ENCODE peak calls at places on chromosomes 13 and 19, in seven cellular contexts. H is A549, F is Peyer's patch, J is K562, S is body of pancreas, E is tibial nerve, Y is ovary. K is an unnamed sample.
A peak's percentile ranks its signal among the peaks of the same experiment; 100 is the strongest.

GRCh38 chr13:39536906-39537305 is 66.1 kb downstream of the LHFPL6 start:
- DNase-seq in H (no peak), F (no peak), J (no peak), S (no peak), E (no peak), Y (no peak), K (no peak)

GRCh38 chr19:55305983-55306562 is 19.1 kb downstream of the TMEM150B start:
- DNase-seq in H (no peak), F (no peak), J (no peak), S (no peak), E (no peak), Y (no peak), K (no peak)

GRCh38 chr13:105365831-105366230 is 1169.6 kb downstream of the EFNB2 start:
- DNase-seq in H (no peak), F (no peak), J (no peak), S (no peak), E (no peak), Y (no peak), K (no peak)

GRCh38 chr13:31719214-31719613 is 20.1 kb upstream of the RXFP2 start:
- DNase-seq in H (no peak), F (no peak), J (no peak), S (no peak), E (no peak), Y (no peak), K (no peak)

GRCh38 chr13:46675016-46675415 is 121.9 kb downstream of the ESD start:
- DNase-seq in H (no peak), F (no peak), J (no peak), S (no peak), E (no peak), Y (no peak), K (no peak)

GRCh38 chr19:33868821-33869412 is 72.2 kb downstream of the KCTD15 start:
- DNase-seq in H (no peak), F (no peak), J (no peak), S (peak; percentile 41), E (no peak), Y (peak; percentile 49), K (no peak)

GRCh38 chr13:23630349-23631093 is 60.3 kb downstream of the TNFRSF19 start:
- DNase-seq in H (no peak), F (no peak), J (no peak), S (no peak), E (no peak), Y (no peak), K (no peak)

GRCh38 chr19:5070922-5071321 is 102.0 kb downstream of the KDM4B start:
- DNase-seq in H (no peak), F (no peak), J (no peak), S (no peak), E (no peak), Y (no peak), K (no peak)

GRCh38 chr19:48006762-48007161 is 12.3 kb downstream of the ELSPBP1 start:
- DNase-seq in H (peak; percentile 51), F (no peak), J (peak; percentile 43), S (no peak), E (no peak), Y (no peak), K (no peak)

GRCh38 chr13:37293295-37293694 is 187.8 kb upstream of the CSNK1A1L start:
- DNase-seq in H (no peak), F (no peak), J (no peak), S (no peak), E (no peak), Y (no peak), K (no peak)

GRCh38 chr19:28934626-28935025 is 278.3 kb downstream of the UQCRFS1 start:
- DNase-seq in H (no peak), F (no peak), J (no peak), S (no peak), E (no peak), Y (no peak), K (peak; percentile 21)

GRCh38 chr13:71879129-71879535 is 12.1 kb upstream of the DACH1 start:
- DNase-seq in H (no peak), F (no peak), J (peak; percentile 27), S (peak; percentile 18), E (no peak), Y (no peak), K (no peak)

GRCh38 chr19:18408053-18408476 is 10.6 kb upstream of the LRRC25 start:
- DNase-seq in H (no peak), F (peak; percentile 80), J (peak; percentile 81), S (peak; percentile 77), E (no peak), Y (no peak), K (no peak)

GRCh38 chr19:343941-344624 is 513 bp downstream of the MIER2 start:
- DNase-seq in H (peak; percentile 47), F (no peak), J (peak; percentile 49), S (no peak), E (no peak), Y (no peak), K (peak; percentile 70)

GRCh38 chr13:87527036-87527435 is 144.1 kb upstream of the SLITRK5 start:
- DNase-seq in H (no peak), F (no peak), J (no peak), S (no peak), E (no peak), Y (no peak), K (no peak)

GRCh38 chr19:34382471-34382870 is 17.5 kb downstream of the GPI start:
- DNase-seq in H (no peak), F (no peak), J (no peak), S (no peak), E (no peak), Y (no peak), K (no peak)

GRCh38 chr13:72151241-72151640 is 284.2 kb upstream of the DACH1 start:
- DNase-seq in H (no peak), F (no peak), J (no peak), S (no peak), E (no peak), Y (no peak), K (peak; percentile 2)

GRCh38 chr13:110116072-110116487 is 190.9 kb downstream of the COL4A1 start:
- DNase-seq in H (peak; percentile 52), F (peak; percentile 75), J (peak; percentile 67), S (peak; percentile 73), E (peak; percentile 44), Y (peak; percentile 55), K (peak; percentile 65)

GRCh38 chr19:4066176-4066606 is 508 bp downstream of the ZBTB7A start:
- DNase-seq in H (no peak), F (peak; percentile 71), J (no peak), S (no peak), E (no peak), Y (peak; percentile 85), K (no peak)

DNA sequence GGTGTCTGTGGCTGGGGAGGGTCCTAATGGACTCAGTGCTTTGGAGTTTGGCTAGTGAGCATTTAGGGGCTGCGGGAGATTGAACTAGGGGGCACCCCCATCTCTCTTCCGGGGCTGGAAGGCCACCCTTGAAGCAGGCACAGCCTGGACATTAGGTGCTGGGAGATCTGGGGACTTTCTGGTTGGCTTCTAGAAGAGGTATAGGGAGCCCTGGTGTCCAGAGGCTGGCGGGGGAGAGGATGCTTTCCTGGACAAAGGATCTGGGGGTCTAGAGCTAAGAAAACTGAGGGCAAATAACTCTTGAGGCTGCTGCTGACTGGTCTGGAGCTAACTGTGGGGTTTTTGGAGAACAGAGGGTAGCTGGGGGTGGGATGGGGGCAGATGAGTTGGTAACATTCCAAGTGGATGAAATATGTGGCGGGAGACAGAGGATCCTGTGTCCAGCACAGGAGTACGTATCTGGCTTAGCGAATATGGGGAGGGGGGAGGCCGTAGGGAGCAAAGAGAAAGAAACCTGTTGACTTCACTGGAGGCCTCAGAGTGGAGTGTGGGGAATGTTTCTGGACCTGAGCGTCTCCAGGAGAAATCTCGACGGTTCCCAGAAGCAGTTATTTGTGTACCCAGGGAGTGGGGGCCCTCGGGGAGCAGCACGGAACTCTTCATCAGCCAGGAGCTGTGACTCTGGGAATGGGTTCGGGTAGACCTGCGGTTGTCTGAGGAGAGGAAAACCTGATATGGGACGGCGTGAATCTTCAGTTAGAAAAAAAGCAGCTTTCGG is 1.4 kb downstream of the HNRNPUL1 start:
- DNase-seq in H (peak; percentile 74), F (peak; percentile 57), J (peak; percentile 44), S (peak; percentile 10), E (no peak), Y (no peak), K (no peak)
- TF ChIP-seq POLR2A in H (no peak), F (no peak), J (no peak), S (peak; percentile 15), E (no peak), Y (no peak), K (no peak)

GRCh38 chr19:37719111-37719926 is at the start of gene ZNF607:
- DNase-seq in H (peak; percentile 99), F (peak; percentile 90), J (peak; percentile 92), S (peak; percentile 93), E (peak; percentile 61), Y (peak; percentile 94), K (peak; percentile 97)
- TF ChIP-seq POLR2A in H (peak; percentile 75), F (peak; percentile 44), J (peak; percentile 79), S (peak; percentile 84), E (peak; percentile 49), Y (no peak), K (peak; percentile 68)

DNA sequence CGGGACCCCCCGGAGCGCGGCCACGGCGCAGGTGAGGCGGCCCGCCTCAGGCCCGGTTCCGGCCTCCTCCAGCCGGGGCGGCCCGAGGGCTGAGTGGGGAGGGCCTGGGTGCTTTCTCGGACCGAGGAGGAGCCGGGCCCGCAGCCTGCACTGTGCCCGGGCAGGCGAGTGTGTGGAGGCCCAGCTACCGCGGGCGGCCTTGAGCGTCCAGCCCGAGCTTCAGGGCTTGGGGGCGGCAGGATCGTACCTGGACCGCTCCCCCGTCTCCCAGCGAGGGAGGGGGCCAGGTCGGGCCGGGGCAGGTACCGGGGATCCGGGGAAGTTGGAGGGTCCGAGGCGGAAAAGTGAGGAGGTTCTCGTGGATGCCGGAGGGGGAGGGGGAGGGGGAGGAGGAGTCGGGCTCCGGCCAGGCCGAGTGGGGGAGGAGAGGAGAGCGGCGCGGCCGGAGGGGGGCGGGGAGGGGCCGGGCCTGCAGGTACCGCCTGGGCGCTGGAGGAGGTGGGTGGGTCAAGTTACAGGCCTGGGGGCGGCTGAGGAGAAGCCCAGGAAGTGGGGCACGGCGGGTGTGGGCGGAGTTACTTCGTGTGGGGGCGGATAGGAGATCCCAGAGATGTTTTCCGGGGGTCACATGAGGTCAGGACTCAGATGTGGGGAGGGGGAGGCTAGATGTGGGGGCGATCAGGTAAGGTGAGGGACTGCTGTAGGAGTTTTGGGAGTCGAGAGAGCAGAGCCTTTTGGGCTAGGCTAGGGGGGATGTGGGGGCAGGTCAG is 545 bp downstream of the NACC1 start:
- DNase-seq in H (peak; percentile 38), F (peak; percentile 65), J (peak; percentile 96), S (peak; percentile 50), E (no peak), Y (peak; percentile 72), K (no peak)
- TF ChIP-seq POLR2A in H (no peak), F (no peak), J (peak; percentile 44), S (no peak), E (no peak), Y (no peak), K (no peak)

DNA sequence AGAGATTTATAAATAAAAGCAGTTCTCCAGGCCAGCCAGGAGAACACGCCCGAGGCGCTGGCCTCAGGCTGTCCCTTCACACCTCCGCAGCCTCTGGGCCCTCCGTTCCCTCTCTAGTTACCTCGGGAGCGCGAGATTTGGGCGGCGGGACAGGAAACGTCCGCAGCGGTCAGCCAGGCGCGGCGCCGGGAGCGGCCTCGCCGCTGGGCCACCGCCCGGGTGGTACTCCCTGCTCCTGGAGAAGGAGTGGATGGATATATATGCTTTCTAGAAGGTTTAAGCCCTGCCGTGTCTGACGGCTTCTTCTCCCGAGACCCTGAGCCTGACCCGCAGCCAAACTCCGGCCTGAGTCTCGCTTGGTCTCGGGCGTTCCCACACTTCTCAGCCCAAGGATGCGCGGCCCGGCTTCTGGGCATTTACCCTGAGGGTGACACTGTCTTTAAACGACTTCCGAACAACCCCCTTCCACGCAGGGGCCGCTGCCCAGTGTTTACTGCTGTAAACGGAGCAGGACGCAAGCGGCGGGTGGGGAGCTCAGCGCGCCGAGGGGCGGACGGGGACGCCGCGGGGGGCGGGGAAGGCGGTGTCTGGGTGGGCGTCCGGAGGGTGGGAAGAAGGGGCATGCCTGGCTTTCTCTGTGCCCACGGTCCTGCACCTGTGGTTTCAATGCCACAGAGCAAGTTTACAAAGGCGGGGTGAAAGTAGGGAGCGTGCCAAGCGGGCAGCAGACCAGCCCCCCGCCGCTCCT is 2.0 kb upstream of the ZIC2 start:
- DNase-seq in H (no peak), F (no peak), J (peak; percentile 55), S (no peak), E (no peak), Y (no peak), K (peak; percentile 95)
- TF ChIP-seq POLR2A in H (no peak), F (no peak), J (no peak), S (no peak), E (no peak), Y (no peak), K (peak; percentile 43)